ENCODE peak calls at places on chromosomes 13 and 19, in seven cellular contexts. N is PC-3, X is Karpas-422, S is H1, D is HCT116, A is IMR-90, E is A549. I is an unnamed sample.

GRCh38 chr19:46226438-46226973 is 3.0 kb upstream of the IGFL1 start:
- DNase-seq in N (peak; percentile 43), X (no peak), S (no peak), D (no peak), A (no peak), E (no peak), I (no peak)

GRCh38 chr13:32824061-32824460 is 192.2 kb upstream of the KL start:
- DNase-seq in N (no peak), X (no peak), S (no peak), D (no peak), A (no peak), E (no peak), I (no peak)

GRCh38 chr13:83516781-83517180 is 365.5 kb downstream of the SLITRK1 start:
- DNase-seq in N (no peak), X (no peak), S (no peak), D (no peak), A (no peak), E (no peak), I (no peak)

GRCh38 chr13:99371956-99372355 is 64.8 kb upstream of the GPR183 start:
- DNase-seq in N (no peak), X (no peak), S (no peak), D (no peak), A (no peak), E (no peak), I (no peak)

GRCh38 chr19:3285647-3286176 is 61.3 kb downstream of the CELF5 start:
- DNase-seq in N (no peak), X (no peak), S (peak; percentile 95), D (no peak), A (no peak), E (peak; percentile 58), I (no peak)

GRCh38 chr13:29830000-29830399 is 20.4 kb downstream of the UBL3 start:
- DNase-seq in N (no peak), X (no peak), S (no peak), D (no peak), A (no peak), E (no peak), I (no peak)

GRCh38 chr13:90008707-90009149 is 1338.8 kb upstream of the MIR17HG start:
- DNase-seq in N (no peak), X (no peak), S (peak; percentile 42), D (no peak), A (no peak), E (no peak), I (no peak)

GRCh38 chr13:41017153-41017552 is 2.0 kb downstream of the ELF1 start:
- DNase-seq in N (no peak), X (peak; percentile 75), S (no peak), D (no peak), A (no peak), E (no peak), I (no peak)

GRCh38 chr19:37654525-37654832 is 786 bp downstream of the ZFP30 start:
- DNase-seq in N (peak; percentile 19), X (peak; percentile 78), S (no peak), D (no peak), A (peak; percentile 26), E (peak; percentile 49), I (peak; percentile 56)

GRCh38 chr13:46523972-46524737 is 28.8 kb upstream of the LRCH1 start:
- DNase-seq in N (peak; percentile 7), X (no peak), S (no peak), D (no peak), A (no peak), E (no peak), I (peak; percentile 41)

GRCh38 chr13:67229438-67230242 is 496 bp downstream of the PCDH9 start:
- DNase-seq in N (peak; percentile 6), X (no peak), S (no peak), D (no peak), A (peak; percentile 10), E (peak; percentile 13), I (peak; percentile 36)

GRCh38 chr19:42333975-42334696 is 8.7 kb downstream of the MEGF8 start:
- DNase-seq in N (no peak), X (no peak), S (no peak), D (no peak), A (no peak), E (no peak), I (no peak)

GRCh38 chr13:114055766-114056165 is 76.7 kb downstream of the RASA3 start:
- DNase-seq in N (no peak), X (no peak), S (no peak), D (no peak), A (no peak), E (no peak), I (no peak)
- H3K4me2 ChIP-seq in N (no peak overlapping the region), X (no peak overlapping the region), S (no peak overlapping the region), D (no peak overlapping the region), A (no peak overlapping the region), E (no peak overlapping the region), I (no peak overlapping the region)

DNA sequence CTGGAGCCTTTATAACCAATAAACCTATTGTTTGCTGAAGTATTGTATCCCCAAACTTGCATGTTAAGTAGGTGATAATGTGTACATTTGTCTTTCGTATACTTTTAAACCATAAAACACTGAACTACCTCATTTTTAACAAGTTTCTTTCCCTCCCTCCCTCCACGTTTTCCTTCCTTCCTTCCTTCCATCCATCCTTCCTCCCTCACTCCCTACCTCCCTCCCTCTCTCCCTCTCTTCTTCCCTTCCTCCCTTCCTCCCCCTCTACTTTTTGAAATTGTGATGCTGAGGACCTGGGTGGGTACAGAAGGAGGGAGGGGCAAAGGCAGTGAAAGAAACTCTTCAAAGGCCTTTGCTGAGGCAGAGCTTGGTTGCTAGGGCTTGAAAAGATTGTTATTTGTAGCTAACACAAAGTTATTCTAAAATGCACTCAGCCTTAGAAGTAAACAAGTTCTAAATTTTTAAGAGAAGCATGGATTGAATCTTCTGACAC is 343.6 kb upstream of the SPRY2 start:
- DNase-seq in N (no peak), X (no peak), S (no peak), D (no peak), A (no peak), E (no peak), I (no peak)
- H3K27ac ChIP-seq in N (no peak overlapping the region), X (no peak overlapping the region), S (no peak overlapping the region), D (no peak overlapping the region), A (no peak overlapping the region), E (no peak overlapping the region), I (no peak overlapping the region)

GRCh38 chr19:15048128-15048527 is 1.2 kb upstream of the CASP14 start:
- DNase-seq in N (no peak), X (no peak), S (no peak), D (no peak), A (no peak), E (no peak), I (no peak)

GRCh38 chr19:15048885-15049541 is at the start of gene CASP14:
- DNase-seq in N (peak; percentile 80), X (no peak), S (no peak), D (no peak), A (no peak), E (no peak), I (no peak)

GRCh38 chr19:15047680-15048079 is 1.6 kb upstream of the CASP14 start:
- DNase-seq in N (no peak), X (no peak), S (no peak), D (no peak), A (no peak), E (no peak), I (no peak)

DNA sequence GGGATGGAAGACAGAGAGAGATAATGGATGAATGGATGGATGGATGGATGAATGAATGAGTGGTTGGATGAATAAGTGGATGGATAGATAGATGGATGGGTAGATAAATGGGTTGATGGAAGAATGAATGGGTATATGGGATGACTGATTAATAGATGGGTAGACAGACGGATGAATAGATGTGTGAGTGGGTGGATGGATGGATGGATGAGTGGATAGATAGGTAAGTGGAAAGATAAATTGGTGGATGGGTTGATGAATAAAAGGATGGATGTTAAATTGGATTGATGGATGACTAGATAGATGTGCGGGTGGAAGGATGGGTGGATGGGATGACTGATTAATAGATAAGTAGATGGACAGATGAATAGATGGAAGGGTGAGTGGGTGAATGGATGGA is 1.4 kb downstream of the CASP14 start:
- DNase-seq in N (no peak), X (no peak), S (no peak), D (no peak), A (no peak), E (no peak), I (no peak)
- H3K4me2 ChIP-seq in N (no peak overlapping the region), X (no peak overlapping the region), S (no peak overlapping the region), D (no peak overlapping the region), A (no peak overlapping the region), E (no peak overlapping the region), I (no peak overlapping the region)

DNA sequence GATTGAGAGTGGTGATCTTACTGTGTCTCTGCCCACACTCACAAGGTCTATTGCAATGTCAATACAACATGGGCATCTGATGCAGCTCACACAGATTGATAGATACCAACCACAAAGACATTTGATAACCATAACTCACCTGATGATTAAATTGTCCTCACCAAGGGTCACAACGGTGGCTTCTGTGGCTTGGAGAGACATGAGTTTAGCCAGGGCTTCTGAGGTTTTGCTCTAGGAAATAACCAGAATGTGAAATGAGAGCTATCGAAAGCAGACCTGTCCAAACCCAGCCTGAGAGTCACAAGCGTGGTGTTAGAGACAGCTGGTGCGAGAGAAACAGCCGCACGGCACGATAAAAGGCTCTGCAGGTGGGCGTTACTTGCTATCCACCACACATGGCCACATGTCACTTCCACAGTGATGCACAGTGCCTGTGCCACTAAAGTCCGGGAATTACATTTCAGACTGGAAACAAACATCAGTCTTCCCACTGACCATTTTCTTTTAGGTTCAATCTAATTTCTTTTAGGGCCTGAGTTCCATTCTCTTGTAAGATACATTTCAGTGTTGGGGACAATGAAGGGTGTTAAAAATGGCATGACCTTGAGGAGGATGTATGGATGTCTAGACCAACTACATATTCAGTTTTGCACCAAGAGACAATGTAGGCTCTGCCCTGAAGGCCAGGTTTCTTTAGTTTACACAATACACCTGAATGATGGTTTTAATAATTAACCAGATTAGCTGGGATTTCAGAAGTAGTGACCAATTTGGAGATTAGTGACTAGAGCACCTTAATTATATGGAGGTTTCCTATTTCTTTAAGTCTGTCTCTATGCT is 53.7 kb downstream of the ATP7B start:
- DNase-seq in N (no peak), X (no peak), S (no peak), D (no peak), A (no peak), E (no peak), I (no peak)
- H3K27ac ChIP-seq in N (peak overlapping the region; percentile 63), X (no peak overlapping the region), S (no peak overlapping the region), D (no peak overlapping the region), A (no peak overlapping the region), E (no peak overlapping the region), I (no peak overlapping the region)

I was measured in GM23248.